ENCODE peak calls at places on chromosomes 4 and X, in nine cellular contexts. B, U, X, Z, P, S, R, D and O are unnamed samples.

GRCh38 chr4:139913398-139913990 is 240.5 kb downstream of the MAML3 start:
- DNase-seq in D (peak), R (no peak), Z (no peak), B (no peak), X (no peak), P (no peak), S (no peak), U (no peak), O (no peak)

GRCh38 chrX:136534131-136534530 is 2.1 kb downstream of the VGLL1 start:
- DNase-seq in S (no peak), U (no peak), R (no peak), D (no peak), B (no peak), X (no peak), Z (no peak), P (no peak), O (no peak)

GRCh38 chr4:31370866-31371465 is 650.8 kb downstream of the PCDH7 start:
- DNase-seq in Z (no peak), S (peak), D (peak), X (no peak), U (peak), B (no peak), P (no peak), R (no peak), O (no peak)

GRCh38 chrX:15721911-15722310 is 16.2 kb upstream of the CA5B start:
- DNase-seq in U (no peak), S (no peak), R (no peak), X (no peak), B (no peak), Z (no peak), P (no peak), D (peak), O (no peak)

GRCh38 chrX:10725071-10725470 is 104.7 kb upstream of the MID1 start:
- DNase-seq in S (no peak), R (no peak), U (no peak), D (no peak), X (no peak), Z (no peak), B (no peak), P (no peak), O (no peak)

GRCh38 chr4:90127706-90128345 is 632 bp downstream of the CCSER1 start:
- DNase-seq in X (no peak), R (no peak), Z (no peak), P (no peak), U (peak), S (peak), B (peak), D (peak), O (no peak)

GRCh38 chr4:97468272-97468671 is 675.0 kb downstream of the STPG2 start:
- DNase-seq in B (no peak), Z (no peak), P (no peak), U (no peak), X (no peak), S (no peak), R (no peak), D (no peak), O (no peak)

GRCh38 chr4:159227378-159227777 is 124.5 kb downstream of the RAPGEF2 start:
- DNase-seq in P (no peak), U (no peak), Z (no peak), S (no peak), D (no peak), X (no peak), B (no peak), R (no peak), O (no peak)

GRCh38 chr4:38314663-38315062 is 349.3 kb upstream of the KLF3 start:
- DNase-seq in U (no peak), X (no peak), Z (peak), D (no peak), P (no peak), S (no peak), R (no peak), B (no peak), O (no peak)

GRCh38 chr4:41281038-41281634 is 24.4 kb downstream of the UCHL1 start:
- DNase-seq in X (no peak), U (peak), R (no peak), P (peak), S (peak), B (peak), D (peak), Z (peak), O (peak)

GRCh38 chr4:127501103-127501502 is 131.7 kb upstream of the INTU start:
- DNase-seq in B (no peak), R (no peak), S (peak), U (no peak), D (peak), X (no peak), P (no peak), Z (no peak), O (no peak)

GRCh38 chrX:32530802-32531403 is 680.4 kb downstream of the DMD start:
- DNase-seq in P (no peak), X (peak), D (peak), Z (no peak), S (peak), U (peak), R (no peak), B (no peak), O (no peak)

GRCh38 chr4:139453371-139454110 is 380 bp upstream of the RAB33B start:
- DNase-seq in R (peak), Z (peak), X (peak), D (peak), S (peak), B (peak), P (peak), U (peak), O (peak)

GRCh38 chrX:40035726-40036125 is 62.0 kb downstream of the BCOR start:
- DNase-seq in X (no peak), S (no peak), U (no peak), D (no peak), R (no peak), Z (no peak), P (no peak), B (no peak), O (peak)

GRCh38 chr4:97238956-97239698 is 904.1 kb downstream of the STPG2 start:
- DNase-seq in R (no peak), D (no peak), B (no peak), Z (no peak), X (no peak), U (no peak), S (no peak), P (no peak), O (no peak)

GRCh38 chrX:98405376-98405775 is 1521.7 kb downstream of the RPA4 start:
- DNase-seq in R (no peak), Z (no peak), S (no peak), U (no peak), X (no peak), B (no peak), D (no peak), P (no peak), O (no peak)

GRCh38 chr4:89242864-89243740 is 64.5 kb downstream of the GPRIN3 start:
- DNase-seq in Z (no peak), U (no peak), R (no peak), B (no peak), X (no peak), D (no peak), P (no peak), S (no peak), O (no peak)